ENCODE peak calls at places on chromosomes 1 and 21, in six cellular contexts. B is H1; E is CD8-positive, alpha-beta memory T cell; A is suprapubic skin; L is stomach; D is PC-9. W is an unnamed sample.

GRCh38 chr1:236156512-236157208 is 14.3 kb downstream of the GPR137B start:
- DNase-seq in B (no peak), E (peak), A (no peak), L (no peak), D (no peak), W (no peak)

GRCh38 chr1:229209386-229209785 is 61.5 kb upstream of the RAB4A start:
- DNase-seq in B (no peak), E (no peak), A (no peak), L (no peak), D (no peak), W (no peak)

GRCh38 chr1:94981574-94981973 is 54.7 kb upstream of the CNN3 start:
- DNase-seq in B (no peak), E (no peak), A (no peak), L (no peak), D (no peak), W (no peak)

GRCh38 chr1:79982218-79982617 is 975.7 kb upstream of the ADGRL4 start:
- DNase-seq in B (no peak), E (no peak), A (peak), L (no peak), D (no peak), W (no peak)

GRCh38 chr1:44515416-44515815 is 110.4 kb downstream of the RNF220 start:
- DNase-seq in B (no peak), E (no peak), A (no peak), L (no peak), D (peak), W (no peak)

GRCh38 chr1:152801333-152801732 is 4.8 kb downstream of the LCE1D start:
- DNase-seq in B (no peak), E (no peak), A (no peak), L (no peak), D (no peak), W (no peak)

GRCh38 chr1:174788981-174789380 is 210.8 kb upstream of the CACYBP start:
- DNase-seq in B (no peak), E (no peak), A (no peak), L (no peak), D (peak), W (no peak)

GRCh38 chr1:237851209-237851845 is 39.4 kb downstream of the ZP4 start:
- DNase-seq in B (peak), E (no peak), A (no peak), L (peak), D (no peak), W (no peak)

GRCh38 chr1:204565617-204566582 is 49.7 kb downstream of the MDM4 start:
- DNase-seq in B (peak), E (peak), A (no peak), L (peak), D (peak), W (no peak)

GRCh38 chr1:236997882-236998281 is 6.4 kb downstream of the MT1HL1 start:
- DNase-seq in B (no peak), E (no peak), A (no peak), L (no peak), D (no peak), W (peak)

GRCh38 chr1:28173151-28173979 is 3.1 kb downstream of the PTAFR start:
- DNase-seq in B (no peak), E (no peak), A (no peak), L (no peak), D (no peak), W (no peak)
- H3K4me3 ChIP-seq in B (no peak), E (no peak), A (no peak), L (peak), D (no peak), W (no peak)

DNA sequence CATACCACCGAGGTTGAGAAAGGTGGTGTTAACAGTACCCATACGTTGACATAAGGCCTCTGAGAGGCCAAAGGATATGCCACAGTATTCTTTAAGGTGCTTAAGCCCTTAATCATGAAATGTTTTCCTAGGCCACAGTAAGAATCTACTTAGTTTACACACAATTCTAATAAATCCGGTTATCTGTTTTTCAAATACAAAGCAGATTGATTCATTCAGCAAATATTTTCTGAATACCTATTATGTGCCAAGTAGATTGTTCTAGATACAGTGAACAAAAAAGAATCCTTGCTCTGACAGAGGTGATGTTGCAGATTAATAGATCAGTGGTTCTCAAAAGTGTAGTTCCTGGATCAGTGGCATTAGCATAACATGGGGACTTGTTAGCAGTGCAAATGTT is 61.5 kb downstream of the NFIA start:
- DNase-seq in B (no peak), E (no peak), A (no peak), L (no peak), D (peak), W (no peak)
- H3K27ac ChIP-seq in B (no peak), E (no peak), A (peak), L (no peak), D (peak), W (peak)

GRCh38 chr21:34764715-34765284 is 96.0 kb downstream of the CLIC6 start:
- DNase-seq in B (no peak), E (no peak), A (no peak), L (no peak), D (no peak), W (peak)

GRCh38 chr21:34768326-34768725 is 99.5 kb downstream of the CLIC6 start:
- DNase-seq in B (no peak), E (no peak), A (no peak), L (no peak), D (no peak), W (no peak)

GRCh38 chr21:34765619-34766018 is 96.8 kb downstream of the CLIC6 start:
- DNase-seq in B (no peak), E (no peak), A (no peak), L (no peak), D (no peak), W (peak)

GRCh38 chr21:34770581-34770980 is 101.8 kb downstream of the CLIC6 start:
- DNase-seq in B (no peak), E (no peak), A (no peak), L (no peak), D (no peak), W (no peak)

GRCh38 chr21:34766862-34767261 is 98.1 kb downstream of the CLIC6 start:
- DNase-seq in B (no peak), E (no peak), A (no peak), L (no peak), D (no peak), W (no peak)
- H3K4me3 ChIP-seq in B (no peak), E (no peak), A (no peak), L (no peak), D (no peak), W (no peak)

DNA sequence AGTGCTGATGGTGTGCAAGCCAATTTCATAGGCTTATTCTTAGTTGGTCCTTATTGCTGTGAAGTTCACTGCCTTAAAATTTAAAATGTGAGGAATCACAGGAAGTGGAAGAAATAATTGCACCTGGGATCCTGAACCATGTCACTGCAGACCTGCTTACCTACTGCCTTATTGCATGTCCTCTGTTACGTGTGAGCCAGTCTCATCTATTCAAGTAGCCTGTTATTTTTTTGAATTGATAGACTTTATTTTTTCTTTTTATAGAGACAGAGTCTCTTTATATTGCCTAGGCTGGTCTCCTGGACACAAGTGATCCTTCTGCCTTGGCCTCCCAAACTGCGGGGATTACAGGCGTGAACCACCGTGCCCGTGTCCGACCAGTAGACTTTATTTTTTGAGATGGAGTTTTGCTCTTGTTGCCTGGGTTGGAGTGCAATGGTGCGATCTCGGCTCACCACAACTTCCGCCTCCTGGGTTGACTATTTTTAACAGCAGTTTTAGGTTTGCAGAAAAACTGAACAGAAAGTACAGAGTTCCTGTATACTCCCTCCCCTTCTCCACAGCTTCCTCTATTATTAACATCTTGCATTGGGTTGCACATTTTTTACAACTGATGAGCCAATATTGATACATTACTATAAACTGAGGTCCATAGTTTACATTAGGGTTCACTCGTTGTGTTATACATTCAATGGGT is 14.0 kb upstream of the DISC1 start:
- DNase-seq in B (no peak), E (peak), A (no peak), L (peak), D (no peak), W (no peak)
- H3K27ac ChIP-seq in B (no peak), E (peak), A (peak), L (peak), D (no peak), W (no peak)